ENCODE peak calls at places on chromosomes 3 and 15, in five cellular contexts. U is body of pancreas, G is kidney, Y is left ventricle myocardium inferior, T is astrocyte. P is an unnamed sample.
A peak's percentile ranks its signal among the peaks of the same experiment; 100 is the strongest.

GRCh38 chr15:90141646-90142045 is 39.4 kb upstream of the IDH2 start:
- DNase-seq in U (no peak), T (peak; percentile 50), Y (no peak), G (peak; percentile 52), P (no peak)

GRCh38 chr3:170178631-170179030 is 2.9 kb downstream of the PHC3 start:
- DNase-seq in G (no peak), U (no peak), Y (no peak), T (no peak), P (peak; percentile 57)

GRCh38 chr3:50584391-50584790 is 15.1 kb downstream of the HEMK1 start:
- DNase-seq in U (no peak), Y (no peak), G (no peak), T (no peak), P (no peak)

GRCh38 chr15:91508633-91509032 is 344.9 kb upstream of the SLCO3A1 start:
- DNase-seq in G (no peak), U (no peak), T (peak; percentile 36), Y (no peak), P (no peak)

GRCh38 chr3:141272906-141273662 is 41.5 kb downstream of the PXYLP1 start:
- DNase-seq in T (no peak), G (no peak), Y (no peak), U (no peak), P (no peak)

GRCh38 chr3:105367063-105367405 is 325 bp downstream of the ALCAM start:
- DNase-seq in T (no peak), G (peak; percentile 74), Y (no peak), U (peak; percentile 48), P (peak; percentile 43)

GRCh38 chr3:49689046-49689886 is at the start of the genes MST1 and RNF123:
- DNase-seq in T (peak; percentile 85), G (peak; percentile 96), Y (peak; percentile 92), U (peak; percentile 87), P (peak; percentile 90)

GRCh38 chr3:12629560-12629959 is 34.4 kb downstream of the RAF1 start:
- DNase-seq in T (peak; percentile 27), U (peak; percentile 44), Y (peak; percentile 59), G (no peak), P (no peak)

GRCh38 chr3:123713211-123713610 is 128.4 kb upstream of the HACD2 start:
- DNase-seq in U (no peak), T (no peak), Y (no peak), G (no peak), P (no peak)

GRCh38 chr3:110667216-110667615 is 404.4 kb upstream of the NECTIN3 start:
- DNase-seq in G (no peak), Y (no peak), T (no peak), U (no peak), P (no peak)

GRCh38 chr15:94126999-94127398 is 104.4 kb upstream of the MCTP2 start:
- DNase-seq in Y (no peak), U (no peak), T (no peak), G (no peak), P (no peak)

GRCh38 chr3:31958721-31959152 is 22.3 kb downstream of the OSBPL10 start:
- DNase-seq in Y (no peak), U (no peak), T (no peak), G (no peak), P (no peak)

GRCh38 chr15:79593119-79593869 is 161.2 kb downstream of the MINAR1 start:
- DNase-seq in T (no peak), G (no peak), U (no peak), Y (no peak), P (no peak)

GRCh38 chr15:74130089-74130848 is at the start of gene ISLR2:
- DNase-seq in G (no peak), Y (no peak), T (no peak), U (no peak), P (no peak)

GRCh38 chr3:185161761-185162160 is 8.9 kb upstream of the C3orf70 start:
- DNase-seq in Y (no peak), U (no peak), G (no peak), T (no peak), P (no peak)

GRCh38 chr3:116341916-116342315 is 103.4 kb downstream of the LSAMP start:
- DNase-seq in T (no peak), G (no peak), Y (no peak), U (no peak), P (no peak)

GRCh38 chr3:52176951-52177700 is 20.8 kb upstream of the ALAS1 start:
- DNase-seq in U (no peak), G (no peak), Y (no peak), T (no peak), P (no peak)

GRCh38 chr3:170815340-170815739 is 54.7 kb downstream of the RPL22L1 start:
- DNase-seq in U (peak; percentile 65), Y (no peak), G (no peak), T (no peak), P (no peak)

GRCh38 chr3:8964436-8965370 is 1.4 kb upstream of the RAD18 start:
- DNase-seq in Y (no peak), G (no peak), T (peak; percentile 87), U (no peak), P (no peak)

GRCh38 chr15:51888593-51889195 is 59.2 kb downstream of the TMOD3 start:
- DNase-seq in G (no peak), T (no peak), U (no peak), Y (no peak), P (peak; percentile 19)

GRCh38 chr3:89108154-89108553 is 733 bp downstream of the EPHA3 start:
- DNase-seq in Y (no peak), G (no peak), T (no peak), U (no peak), P (no peak)
- H3K4me3 ChIP-seq in Y (peak overlapping the region; percentile 66), G (peak overlapping the region; percentile 49), T (peak overlapping the region; percentile 70), U (no peak overlapping the region), P (no peak overlapping the region)

GRCh38 chr3:191361456-191361855 is 31.1 kb upstream of the UTS2B start:
- DNase-seq in T (no peak), U (no peak), Y (no peak), G (no peak), P (no peak)
- H3K36me3 ChIP-seq in T (peaks cover 54% of the 10 kb centered on the region), U (no peaks in the 10 kb centered on the region), Y (peaks cover 68% of the 10 kb centered on the region), G (peaks cover 43% of the 10 kb centered on the region), P (no peaks in the 10 kb centered on the region)

GRCh38 chr15:75168374-75168773 is 33.3 kb upstream of the C15orf39 start:
- DNase-seq in U (no peak), G (no peak), Y (no peak), T (no peak), P (no peak)

GRCh38 chr15:75171408-75171807 is 30.3 kb upstream of the C15orf39 start:
- DNase-seq in G (no peak), U (no peak), Y (no peak), T (peak; percentile 89), P (no peak)

GRCh38 chr15:75170203-75170602 is 31.5 kb upstream of the C15orf39 start:
- DNase-seq in T (no peak), G (no peak), U (no peak), Y (no peak), P (no peak)

GRCh38 chr15:75172168-75172841 is 29.4 kb upstream of the C15orf39 start:
- DNase-seq in U (no peak), G (no peak), Y (no peak), T (no peak), P (no peak)

GRCh38 chr15:75170711-75171341 is 30.9 kb upstream of the C15orf39 start:
- DNase-seq in Y (peak; percentile 28), G (no peak), U (no peak), T (no peak), P (no peak)
- H3K27ac ChIP-seq in Y (no peak overlapping the region), G (no peak overlapping the region), U (no peak overlapping the region), T (no peak overlapping the region), P (no peak overlapping the region)

DNA sequence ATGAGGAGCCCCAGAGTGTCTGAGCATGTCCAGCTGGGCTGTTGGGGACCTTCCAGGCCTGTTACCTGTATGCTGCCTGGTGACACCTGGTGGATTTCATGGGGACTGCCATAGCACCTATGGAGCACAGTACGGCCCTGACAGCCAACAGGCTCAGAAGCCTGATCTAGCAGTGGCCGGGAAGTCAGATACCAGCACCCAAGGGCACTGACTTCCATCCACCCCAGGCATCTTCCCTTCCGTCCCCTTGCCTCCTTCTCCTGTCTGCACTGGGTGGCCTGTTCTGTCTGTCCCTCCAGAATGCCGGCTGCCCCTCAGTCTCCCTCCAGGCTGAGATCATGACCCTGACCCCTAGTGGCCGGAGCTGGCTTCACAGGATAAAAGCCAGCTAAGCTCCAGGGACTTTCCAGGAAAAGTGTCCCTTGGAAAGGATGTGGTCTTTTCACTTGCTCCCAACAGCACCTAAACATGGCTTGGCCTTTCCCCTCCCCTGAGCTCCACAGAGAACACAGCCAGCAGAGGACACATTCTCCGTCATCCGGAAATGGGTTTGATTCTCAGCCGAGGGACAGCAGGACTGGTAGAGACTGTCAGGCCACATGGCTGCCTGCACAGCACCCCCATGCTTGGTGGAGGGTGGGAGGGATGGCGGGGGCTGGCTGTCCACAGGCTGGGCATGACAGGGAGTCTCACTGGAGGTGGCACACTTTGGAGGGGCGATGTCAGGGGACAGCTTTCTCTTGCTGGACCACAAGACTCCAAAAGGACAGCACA is 9.5 kb downstream of the RPS17 start:
- DNase-seq in G (peak; percentile 87), Y (peak; percentile 55), U (peak; percentile 88), T (peak; percentile 43), P (peak; percentile 78)
- H3K4me3 ChIP-seq in G (peak overlapping the region; percentile 55), Y (peak overlapping the region; percentile 32), U (no peak overlapping the region), T (no peak overlapping the region), P (peak overlapping the region; percentile 33)

GRCh38 chr15:43346305-43346704 is 15.9 kb upstream of the LCMT2 start:
- DNase-seq in U (no peak), Y (no peak), G (no peak), T (no peak), P (no peak)
- H3K36me3 ChIP-seq in U (no peaks in the 10 kb centered on the region), Y (peaks cover 90% of the 10 kb centered on the region), G (peaks cover 14% of the 10 kb centered on the region), T (no peaks in the 10 kb centered on the region), P (no peaks in the 10 kb centered on the region)

DNA sequence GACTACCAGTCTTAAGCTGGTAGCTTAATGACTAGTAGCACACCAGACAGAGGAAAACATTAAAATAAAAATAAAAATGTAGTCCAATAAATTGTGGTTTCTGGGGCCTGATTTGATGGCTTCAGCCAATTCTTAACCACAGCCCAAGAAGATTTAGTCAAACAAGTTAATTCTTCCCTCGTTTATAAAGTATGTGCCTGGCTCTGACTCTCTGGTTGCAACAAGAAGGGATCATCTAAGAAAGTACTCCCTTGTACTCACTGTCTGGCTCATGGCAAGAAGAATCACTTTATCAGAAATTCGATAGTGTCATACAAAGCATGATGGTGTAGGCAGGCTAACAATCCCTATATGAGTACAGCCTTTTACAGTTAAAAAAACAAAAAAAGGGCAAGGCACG is 141.9 kb downstream of the P3H2 start:
- DNase-seq in T (peak; percentile 86), G (no peak), Y (no peak), U (no peak), P (no peak)
- H3K27ac ChIP-seq in T (no peak overlapping the region), G (no peak overlapping the region), Y (no peak overlapping the region), U (no peak overlapping the region), P (no peak overlapping the region)

DNA sequence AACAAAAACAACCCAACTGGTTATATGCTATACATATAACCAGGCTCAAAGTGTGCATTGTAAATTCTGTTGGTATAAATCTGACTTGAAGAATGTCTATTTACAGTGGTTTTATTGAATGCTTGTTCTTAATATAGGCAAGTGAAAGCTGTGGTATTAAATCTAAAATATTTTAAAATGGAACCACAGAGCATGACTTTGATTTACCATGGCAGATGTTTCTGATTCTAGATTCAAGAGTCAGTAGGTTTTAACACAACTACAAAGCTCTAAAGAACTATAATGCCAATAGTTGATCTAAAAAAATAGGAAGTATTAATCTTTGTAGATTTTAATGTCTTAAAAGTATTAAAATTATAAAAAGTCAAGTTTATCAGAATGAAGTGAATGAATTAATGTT is 141.9 kb upstream of the PLSCR5 start:
- DNase-seq in U (no peak), Y (no peak), T (no peak), G (no peak), P (no peak)
- H3K4me3 ChIP-seq in U (no peak overlapping the region), Y (no peak overlapping the region), T (no peak overlapping the region), G (no peak overlapping the region), P (no peak overlapping the region)

P was measured in CD4-positive, alpha-beta memory T cell.